ENCODE peak calls at places on chromosome 9, in four cellular contexts. K is NCI-H748 treated with DMSO at 0.1 percent for 48 hours, S is WTC11, E is right cardiac atrium. Y is an unnamed sample.

GRCh38 chr9:129349571-129349947 is 171.5 kb upstream of the IER5L start:
- DNase-seq in E (no peak), K (no peak), S (no peak), Y (no peak)

GRCh38 chr9:135130266-135130976 is 43.0 kb downstream of the OLFM1 start:
- DNase-seq in S (no peak), K (peak; percentile 63), E (peak; percentile 53), Y (no peak)

GRCh38 chr9:97518909-97519307 is 17.4 kb downstream of the TMOD1 start:
- DNase-seq in S (no peak), K (no peak), E (no peak), Y (no peak)

GRCh38 chr9:69317081-69317480 is 7.9 kb upstream of the ENTREP1 start:
- DNase-seq in E (no peak), S (no peak), K (no peak), Y (no peak)

GRCh38 chr9:115680226-115680625 is 473.4 kb upstream of the PAPPA start:
- DNase-seq in K (no peak), E (no peak), S (no peak), Y (no peak)

GRCh38 chr9:70113403-70114022 is 69.9 kb downstream of the MAMDC2 start:
- DNase-seq in K (peak; percentile 68), S (peak; percentile 54), E (peak; percentile 59), Y (peak; percentile 61)

GRCh38 chr9:120900821-120901220 is 23.8 kb upstream of the PHF19 start:
- DNase-seq in K (no peak), S (no peak), E (no peak), Y (no peak)

GRCh38 chr9:96383165-96383939 is at the start of gene SLC35D2:
- DNase-seq in E (peak; percentile 73), S (peak; percentile 73), K (no peak), Y (peak; percentile 85)

GRCh38 chr9:117636681-117637080 is 67.5 kb upstream of the TLR4 start:
- DNase-seq in K (no peak), S (no peak), E (no peak), Y (no peak)

GRCh38 chr9:133989554-133990365 is 2.4 kb downstream of the VAV2 start:
- DNase-seq in E (no peak), K (no peak), S (no peak), Y (no peak)